ENCODE peak calls at places on chromosomes 7 and 10, in four cellular contexts. G is sigmoid colon, D is brain microvascular endothelial cell, S is PC-3. R is an unnamed sample.

GRCh38 chr10:129530486-129531065 is 63.5 kb downstream of the MGMT start:
- DNase-seq in S (no peak), G (no peak), D (no peak), R (no peak)

GRCh38 chr10:16545126-16545736 is 23.6 kb upstream of the C1QL3 start:
- DNase-seq in G (no peak), S (peak; percentile 30), D (peak; percentile 24), R (no peak)

GRCh38 chr10:114856544-114857287 is 35.1 kb downstream of the FHIP2A start:
- DNase-seq in S (peak; percentile 65), D (peak; percentile 83), G (no peak), R (peak; percentile 62)

GRCh38 chr7:32453286-32454011 is 36.7 kb downstream of the LSM5 start:
- DNase-seq in S (peak; percentile 67), D (no peak), G (no peak), R (no peak)

GRCh38 chr7:99141756-99142726 is 1.9 kb downstream of the SMURF1 start:
- DNase-seq in G (peak; percentile 81), S (peak; percentile 47), D (peak; percentile 65), R (peak; percentile 53)

GRCh38 chr7:129501760-129502707 is at the start of gene SMKR1:
- DNase-seq in D (peak; percentile 7), G (peak; percentile 71), S (peak; percentile 85), R (peak; percentile 4)

GRCh38 chr7:91264924-91265681 is 870 bp downstream of the FZD1 start:
- DNase-seq in S (peak; percentile 53), G (peak; percentile 77), D (no peak), R (no peak)

GRCh38 chr7:137454169-137455166 is 110.9 kb upstream of the PTN start:
- DNase-seq in D (peak; percentile 30), G (peak; percentile 92), S (peak; percentile 69), R (peak; percentile 86)

GRCh38 chr10:3668276-3668960 is 116.6 kb downstream of the KLF6 start:
- DNase-seq in G (no peak), S (no peak), D (peak; percentile 79), R (peak; percentile 54)

GRCh38 chr10:17673517-17674051 is 29.6 kb downstream of the STAM start:
- DNase-seq in G (no peak), S (peak; percentile 84), D (peak; percentile 93), R (peak; percentile 78)

GRCh38 chr10:122462533-122463465 is 1.4 kb downstream of the HTRA1 start:
- DNase-seq in S (peak; percentile 19), G (peak; percentile 88), D (peak; percentile 49), R (no peak)

GRCh38 chr7:110373514-110374258 is 717.2 kb upstream of the LRRN3 start:
- DNase-seq in G (no peak), S (no peak), D (no peak), R (peak; percentile 39)

GRCh38 chr7:100407285-100408180 is 21.0 kb downstream of the ZCWPW1 start:
- DNase-seq in G (no peak), S (peak; percentile 84), D (peak; percentile 75), R (peak; percentile 41)

GRCh38 chr7:23654508-23654907 is 25.5 kb upstream of the FAM221A start:
- DNase-seq in D (peak; percentile 16), S (peak; percentile 9), G (no peak), R (no peak)
- TF ChIP-seq CTCF in D (peak; percentile 51), S (peak; percentile 42), G (no peak), R (peak; percentile 47)

GRCh38 chr10:70500339-70500738 is 21.8 kb downstream of the PALD1 start:
- DNase-seq in G (no peak), D (no peak), S (no peak), R (no peak)

GRCh38 chr10:70498970-70499828 is 20.6 kb downstream of the PALD1 start:
- DNase-seq in G (no peak), D (no peak), S (no peak), R (no peak)

GRCh38 chr10:70502406-70502805 is 23.8 kb downstream of the PALD1 start:
- DNase-seq in D (no peak), S (no peak), G (no peak), R (no peak)

GRCh38 chr10:70499829-70500167 is 21.2 kb downstream of the PALD1 start:
- DNase-seq in S (no peak), D (no peak), G (no peak), R (no peak)

DNA sequence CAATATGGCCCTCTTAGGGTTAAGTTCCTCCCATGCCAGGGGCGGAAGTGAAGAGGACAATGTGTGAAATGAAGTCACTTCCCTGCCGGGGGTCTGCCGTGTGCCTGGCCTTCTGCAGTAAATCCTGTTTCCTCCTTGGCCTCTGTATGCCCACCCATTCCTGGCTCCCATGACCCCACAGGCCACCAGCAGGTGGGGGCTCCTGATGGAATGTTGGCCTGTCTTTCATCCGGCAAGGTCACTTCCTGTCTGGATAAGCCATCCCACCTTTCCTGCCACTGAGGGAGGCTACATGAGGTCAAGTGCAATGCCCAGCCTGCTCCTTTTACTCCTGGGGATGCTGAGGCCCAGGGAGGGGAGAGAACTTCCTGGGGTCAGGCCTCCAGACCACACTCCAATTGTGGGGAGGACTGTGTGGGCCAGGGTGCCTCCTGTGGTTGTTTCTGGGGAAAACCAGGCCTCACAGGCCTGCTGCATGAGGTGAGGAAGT is 22.3 kb downstream of the PALD1 start:
- DNase-seq in D (no peak), G (peak; percentile 70), S (no peak), R (no peak)
- H3K27ac ChIP-seq in D (no peak overlapping the region), G (no peak overlapping the region), S (no peak overlapping the region), R (no peak overlapping the region)

GRCh38 chr10:13441476-13441875 is 87.3 kb downstream of the BEND7 start:
- DNase-seq in S (no peak), D (no peak), G (no peak), R (no peak)

GRCh38 chr10:13439771-13440708 is 88.8 kb downstream of the BEND7 start:
- DNase-seq in G (peak; percentile 66), D (peak; percentile 29), S (peak; percentile 34), R (no peak)

GRCh38 chr10:13437026-13437555 is 89.0 kb upstream of the SEPHS1 start:
- DNase-seq in G (no peak), S (no peak), D (no peak), R (no peak)

GRCh38 chr10:13439313-13439712 is 89.5 kb downstream of the BEND7 start:
- DNase-seq in G (no peak), D (no peak), S (no peak), R (no peak)

DNA sequence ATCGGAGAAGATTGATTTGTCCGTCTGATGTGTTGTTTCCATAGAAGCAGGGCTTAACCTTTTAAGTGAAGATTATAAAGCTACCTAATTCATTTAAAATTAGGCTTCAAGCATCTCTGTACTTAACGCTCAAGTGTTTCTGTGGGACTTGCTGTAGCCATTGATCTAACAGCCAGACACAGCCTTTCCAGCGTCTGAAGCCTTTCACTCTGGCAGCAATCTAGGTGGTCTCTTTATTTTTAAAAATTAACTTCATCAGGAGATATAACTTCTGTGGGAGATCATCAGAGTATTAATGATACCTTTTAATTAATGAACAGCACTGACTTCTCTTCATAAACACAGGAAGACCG is 88.1 kb downstream of the BEND7 start:
- DNase-seq in D (no peak), G (no peak), S (no peak), R (no peak)
- H3K4me3 ChIP-seq in D (no peak overlapping the region), G (no peak overlapping the region), S (peak overlapping the region; percentile 58), R (no peak overlapping the region)

GRCh38 chr7:12633589-12633988 is 53.8 kb upstream of the ARL4A start:
- DNase-seq in D (no peak), S (no peak), G (no peak), R (no peak)

GRCh38 chr7:12630615-12630884 is 56.9 kb upstream of the ARL4A start:
- DNase-seq in G (no peak), D (no peak), S (no peak), R (no peak)

GRCh38 chr7:12625836-12626235 is 55.3 kb downstream of the SCIN start:
- DNase-seq in S (no peak), D (no peak), G (no peak), R (no peak)

GRCh38 chr7:12635830-12636229 is 51.6 kb upstream of the ARL4A start:
- DNase-seq in D (no peak), G (no peak), S (no peak), R (no peak)

GRCh38 chr7:12629816-12630614 is 57.4 kb upstream of the ARL4A start:
- DNase-seq in G (no peak), S (no peak), D (no peak), R (no peak)
- TF ChIP-seq CTCF in G (no peak), S (no peak), D (no peak), R (no peak)

GRCh38 chr7:22138106-22138505 is 192.4 kb upstream of the CDCA7L start:
- DNase-seq in S (no peak), D (no peak), G (no peak), R (no peak)
- H3K27ac ChIP-seq in S (no peak overlapping the region), D (no peak overlapping the region), G (no peak overlapping the region), R (no peak overlapping the region)

DNA sequence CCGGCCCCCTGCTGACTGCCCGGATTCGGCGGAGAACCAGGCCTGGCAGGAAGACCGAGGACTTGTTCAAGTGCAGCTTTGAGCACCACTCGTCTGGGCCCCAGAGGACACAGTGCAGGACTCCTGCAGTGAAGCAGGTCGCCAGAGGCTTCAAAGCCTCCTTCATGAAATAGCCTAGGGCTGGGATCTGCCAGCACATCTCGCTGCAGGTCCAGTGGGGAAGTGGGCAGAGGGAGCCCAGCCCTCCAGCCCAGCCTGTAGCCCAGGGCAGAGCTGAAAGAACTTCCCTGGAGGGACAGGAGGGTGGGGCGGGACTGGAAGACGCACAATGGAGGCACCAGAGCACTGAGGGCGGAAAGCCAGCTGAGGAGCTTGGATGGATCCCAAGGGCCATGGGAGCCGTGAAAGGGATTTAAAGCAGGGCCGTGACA is 7.1 kb downstream of the ATP6V0E2 start:
- DNase-seq in D (no peak), G (peak; percentile 76), S (no peak), R (no peak)
- H3K4me3 ChIP-seq in D (no peak overlapping the region), G (no peak overlapping the region), S (no peak overlapping the region), R (no peak overlapping the region)

DNA sequence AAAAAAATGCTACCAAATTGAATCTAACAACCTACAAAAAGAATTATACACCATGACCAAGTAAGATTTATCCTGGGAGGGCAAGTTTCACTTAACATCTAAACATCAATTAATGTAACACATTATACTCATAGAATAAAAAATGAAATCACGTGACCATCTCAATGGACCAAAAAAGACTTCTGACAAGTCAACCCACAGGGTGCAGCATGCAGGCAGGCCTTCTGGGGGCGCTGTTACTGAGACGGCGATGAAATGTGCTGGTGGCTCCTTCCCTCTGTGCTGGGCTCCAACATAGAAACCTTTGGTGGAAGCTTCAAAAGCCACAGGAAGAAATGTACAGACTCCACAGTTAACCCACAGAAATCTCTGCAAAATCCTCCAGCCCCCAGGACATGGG is 103.1 kb downstream of the INHBA start:
- DNase-seq in D (no peak), S (no peak), G (no peak), R (no peak)
- TF ChIP-seq CTCF in D (peak; percentile 43), S (peak; percentile 46), G (no peak), R (peak; percentile 8)

DNA sequence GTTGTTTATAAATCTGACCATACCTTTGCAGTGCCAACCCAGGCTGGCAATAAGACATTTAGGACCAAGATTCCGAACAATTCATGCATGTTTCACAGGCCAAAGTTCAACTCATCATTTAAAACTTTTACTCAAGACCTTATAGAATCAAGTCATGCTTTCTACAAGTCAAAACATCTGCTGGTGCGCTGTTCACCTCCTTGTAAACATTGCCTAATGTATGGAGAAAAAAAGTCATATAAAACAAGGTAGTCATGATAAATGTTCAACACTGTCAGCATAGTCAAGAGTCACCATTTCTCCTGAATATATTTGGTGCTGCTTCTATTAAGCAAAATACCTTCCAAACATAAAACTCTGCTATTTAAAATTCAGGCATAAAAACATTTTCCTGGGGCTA is 42.1 kb upstream of the AHR start:
- DNase-seq in D (no peak), S (no peak), G (no peak), R (no peak)
- H3K27ac ChIP-seq in D (no peak overlapping the region), S (no peak overlapping the region), G (no peak overlapping the region), R (no peak overlapping the region)